ENCODE peak calls at places on chromosomes 4 and X, in seven cellular contexts. One of them, this sample, is unnamed.
A peak's percentile ranks its signal among the peaks of the same experiment; 100 is the strongest.

GRCh38 chrX:133813991-133814390 is 171.4 kb downstream of the GPC3 start:
- DNase-seq in Caco-2: no peak
- DNase-seq in BJ: no peak
- DNase-seq in mesothelial cell of epicardium: no peak
- DNase-seq in kidney: no peak
- DNase-seq in CD4-positive, alpha-beta T cell: no peak
- DNase-seq in fibroblast of mammary gland: peak; percentile 9
- DNase-seq in this sample: no peak

GRCh38 chrX:106286053-106286650 is 118.0 kb downstream of the PWWP3B start:
- DNase-seq in kidney: no peak
- DNase-seq in mesothelial cell of epicardium: no peak
- DNase-seq in Caco-2: peak; percentile 24
- DNase-seq in BJ: no peak
- DNase-seq in CD4-positive, alpha-beta T cell: no peak
- DNase-seq in fibroblast of mammary gland: peak; percentile 52
- DNase-seq in this sample: no peak

GRCh38 chrX:46574941-46575381 is 1.4 kb downstream of the CHST7 start:
- DNase-seq in kidney: no peak
- DNase-seq in fibroblast of mammary gland: no peak
- DNase-seq in BJ: no peak
- DNase-seq in mesothelial cell of epicardium: no peak
- DNase-seq in Caco-2: no peak
- DNase-seq in CD4-positive, alpha-beta T cell: peak; percentile 12
- DNase-seq in this sample: no peak

GRCh38 chr4:16222957-16223527 is 3.2 kb downstream of the TAPT1 start:
- DNase-seq in Caco-2: no peak
- DNase-seq in fibroblast of mammary gland: no peak
- DNase-seq in kidney: no peak
- DNase-seq in CD4-positive, alpha-beta T cell: no peak
- DNase-seq in BJ: no peak
- DNase-seq in mesothelial cell of epicardium: no peak
- DNase-seq in this sample: no peak

GRCh38 chr4:134072137-134072536 is 129.5 kb downstream of the PABPC4L start:
- DNase-seq in Caco-2: no peak
- DNase-seq in kidney: no peak
- DNase-seq in CD4-positive, alpha-beta T cell: no peak
- DNase-seq in mesothelial cell of epicardium: no peak
- DNase-seq in fibroblast of mammary gland: no peak
- DNase-seq in BJ: no peak
- DNase-seq in this sample: no peak

GRCh38 chrX:47497274-47497673 is 14.3 kb upstream of the ZNF41 start:
- DNase-seq in CD4-positive, alpha-beta T cell: no peak
- DNase-seq in fibroblast of mammary gland: peak; percentile 51
- DNase-seq in kidney: no peak
- DNase-seq in BJ: no peak
- DNase-seq in mesothelial cell of epicardium: no peak
- DNase-seq in Caco-2: no peak
- DNase-seq in this sample: no peak

GRCh38 chrX:20514358-20514757 is 247.6 kb upstream of the RPS6KA3 start:
- DNase-seq in mesothelial cell of epicardium: no peak
- DNase-seq in BJ: no peak
- DNase-seq in fibroblast of mammary gland: peak; percentile 92
- DNase-seq in kidney: no peak
- DNase-seq in CD4-positive, alpha-beta T cell: no peak
- DNase-seq in Caco-2: no peak
- DNase-seq in this sample: peak; percentile 55

GRCh38 chr4:86414686-86415085 is 54.8 kb upstream of the MAPK10 start:
- DNase-seq in kidney: no peak
- DNase-seq in mesothelial cell of epicardium: no peak
- DNase-seq in CD4-positive, alpha-beta T cell: no peak
- DNase-seq in fibroblast of mammary gland: no peak
- DNase-seq in BJ: no peak
- DNase-seq in Caco-2: no peak
- DNase-seq in this sample: no peak

GRCh38 chrX:133911816-133912495 is 73.4 kb downstream of the GPC3 start:
- DNase-seq in fibroblast of mammary gland: no peak
- DNase-seq in mesothelial cell of epicardium: no peak
- DNase-seq in BJ: no peak
- DNase-seq in Caco-2: no peak
- DNase-seq in kidney: no peak
- DNase-seq in CD4-positive, alpha-beta T cell: no peak
- DNase-seq in this sample: no peak

GRCh38 chr4:32172761-32173160 is 1452.6 kb downstream of the PCDH7 start:
- DNase-seq in kidney: no peak
- DNase-seq in fibroblast of mammary gland: peak; percentile 2
- DNase-seq in BJ: no peak
- DNase-seq in CD4-positive, alpha-beta T cell: no peak
- DNase-seq in Caco-2: no peak
- DNase-seq in mesothelial cell of epicardium: no peak
- DNase-seq in this sample: no peak

GRCh38 chr4:121030151-121030550 is 42.2 kb downstream of the NDNF start:
- DNase-seq in CD4-positive, alpha-beta T cell: no peak
- DNase-seq in kidney: no peak
- DNase-seq in Caco-2: no peak
- DNase-seq in mesothelial cell of epicardium: no peak
- DNase-seq in fibroblast of mammary gland: no peak
- DNase-seq in BJ: no peak
- DNase-seq in this sample: no peak

GRCh38 chr4:174763454-174764104 is 65.5 kb downstream of the GLRA3 start:
- DNase-seq in mesothelial cell of epicardium: no peak
- DNase-seq in kidney: no peak
- DNase-seq in fibroblast of mammary gland: peak; percentile 7
- DNase-seq in CD4-positive, alpha-beta T cell: no peak
- DNase-seq in Caco-2: no peak
- DNase-seq in BJ: no peak
- DNase-seq in this sample: no peak

GRCh38 chrX:96843566-96843965 is 40.1 kb upstream of the RPA4 start:
- DNase-seq in BJ: no peak
- DNase-seq in kidney: no peak
- DNase-seq in CD4-positive, alpha-beta T cell: no peak
- DNase-seq in mesothelial cell of epicardium: no peak
- DNase-seq in fibroblast of mammary gland: no peak
- DNase-seq in Caco-2: no peak
- DNase-seq in this sample: no peak

GRCh38 chr4:47075241-47075640 is 43.9 kb downstream of the GABRB1 start:
- DNase-seq in Caco-2: no peak
- DNase-seq in fibroblast of mammary gland: peak; percentile 32
- DNase-seq in mesothelial cell of epicardium: no peak
- DNase-seq in CD4-positive, alpha-beta T cell: no peak
- DNase-seq in kidney: no peak
- DNase-seq in BJ: no peak
- DNase-seq in this sample: no peak

GRCh38 chrX:129772796-129773431 is 6.8 kb upstream of the SASH3 start:
- DNase-seq in Caco-2: no peak
- DNase-seq in mesothelial cell of epicardium: no peak
- DNase-seq in BJ: no peak
- DNase-seq in fibroblast of mammary gland: no peak
- DNase-seq in CD4-positive, alpha-beta T cell: no peak
- DNase-seq in kidney: peak; percentile 80
- DNase-seq in this sample: peak; percentile 97

GRCh38 chrX:153628665-153629064 is 18.3 kb upstream of the DUSP9 start:
- DNase-seq in BJ: no peak
- DNase-seq in kidney: peak; percentile 38
- DNase-seq in Caco-2: no peak
- DNase-seq in fibroblast of mammary gland: no peak
- DNase-seq in CD4-positive, alpha-beta T cell: no peak
- DNase-seq in mesothelial cell of epicardium: no peak
- DNase-seq in this sample: peak; percentile 14

GRCh38 chr4:119906277-119906676 is 160.4 kb downstream of the MAD2L1 start:
- DNase-seq in BJ: no peak
- DNase-seq in Caco-2: no peak
- DNase-seq in fibroblast of mammary gland: no peak
- DNase-seq in mesothelial cell of epicardium: no peak
- DNase-seq in CD4-positive, alpha-beta T cell: no peak
- DNase-seq in kidney: no peak
- DNase-seq in this sample: no peak

GRCh38 chrX:136271300-136271699 is 20.1 kb upstream of the MAP7D3 start:
- DNase-seq in mesothelial cell of epicardium: no peak
- DNase-seq in CD4-positive, alpha-beta T cell: no peak
- DNase-seq in fibroblast of mammary gland: no peak
- DNase-seq in kidney: no peak
- DNase-seq in Caco-2: no peak
- DNase-seq in BJ: no peak
- DNase-seq in this sample: no peak

GRCh38 chr4:20030108-20030507 is 221.6 kb upstream of the SLIT2 start:
- DNase-seq in mesothelial cell of epicardium: no peak
- DNase-seq in kidney: no peak
- DNase-seq in BJ: no peak
- DNase-seq in CD4-positive, alpha-beta T cell: no peak
- DNase-seq in fibroblast of mammary gland: no peak
- DNase-seq in Caco-2: no peak
- DNase-seq in this sample: no peak

GRCh38 chr4:55768291-55768690 is 51.3 kb upstream of the EXOC1L start:
- DNase-seq in BJ: no peak
- DNase-seq in kidney: no peak
- DNase-seq in CD4-positive, alpha-beta T cell: no peak
- DNase-seq in mesothelial cell of epicardium: no peak
- DNase-seq in Caco-2: peak; percentile 36
- DNase-seq in fibroblast of mammary gland: peak; percentile 92
- DNase-seq in this sample: no peak

GRCh38 chr4:40515398-40516293 is 114.0 kb downstream of the RBM47 start:
- DNase-seq in kidney: peak; percentile 76
- DNase-seq in Caco-2: peak; percentile 79
- DNase-seq in CD4-positive, alpha-beta T cell: no peak
- DNase-seq in BJ: no peak
- DNase-seq in mesothelial cell of epicardium: no peak
- DNase-seq in fibroblast of mammary gland: peak; percentile 51
- DNase-seq in this sample: no peak

GRCh38 chrX:86002076-86002896 is 45.1 kb downstream of the CHM start:
- DNase-seq in kidney: peak; percentile 80
- DNase-seq in mesothelial cell of epicardium: no peak
- DNase-seq in fibroblast of mammary gland: peak; percentile 17
- DNase-seq in CD4-positive, alpha-beta T cell: peak; percentile 1
- DNase-seq in BJ: no peak
- DNase-seq in Caco-2: peak; percentile 76
- DNase-seq in this sample: no peak

GRCh38 chr4:48141048-48141447 is 7.0 kb upstream of the TXK start:
- DNase-seq in CD4-positive, alpha-beta T cell: no peak
- DNase-seq in mesothelial cell of epicardium: no peak
- DNase-seq in BJ: no peak
- DNase-seq in kidney: no peak
- DNase-seq in fibroblast of mammary gland: peak; percentile 57
- DNase-seq in Caco-2: peak; percentile 18
- DNase-seq in this sample: no peak

GRCh38 chr4:16225996-16226815 is at the start of gene TAPT1:
- DNase-seq in kidney: peak; percentile 94
- DNase-seq in Caco-2: peak; percentile 86
- DNase-seq in mesothelial cell of epicardium: peak; percentile 64
- DNase-seq in CD4-positive, alpha-beta T cell: peak; percentile 54
- DNase-seq in fibroblast of mammary gland: peak; percentile 44
- DNase-seq in BJ: no peak
- DNase-seq in this sample: peak; percentile 67

GRCh38 chr4:622071-622995 is 3.0 kb upstream of the PDE6B start:
- DNase-seq in Caco-2: no peak
- DNase-seq in CD4-positive, alpha-beta T cell: no peak
- DNase-seq in kidney: peak; percentile 43
- DNase-seq in mesothelial cell of epicardium: no peak
- DNase-seq in BJ: no peak
- DNase-seq in fibroblast of mammary gland: peak; percentile 19
- DNase-seq in this sample: peak; percentile 9

GRCh38 chr4:3851211-3851610 is 85.0 kb downstream of the ADRA2C start:
- DNase-seq in CD4-positive, alpha-beta T cell: no peak
- DNase-seq in Caco-2: no peak
- DNase-seq in mesothelial cell of epicardium: no peak
- DNase-seq in fibroblast of mammary gland: peak; percentile 41
- DNase-seq in kidney: no peak
- DNase-seq in BJ: peak; percentile 13
- DNase-seq in this sample: no peak

GRCh38 chr4:112819729-112820128 is 182.8 kb downstream of the LARP7 start:
- DNase-seq in BJ: no peak
- DNase-seq in kidney: no peak
- DNase-seq in Caco-2: no peak
- DNase-seq in fibroblast of mammary gland: no peak
- DNase-seq in mesothelial cell of epicardium: no peak
- DNase-seq in CD4-positive, alpha-beta T cell: no peak
- DNase-seq in this sample: no peak

GRCh38 chrX:141183000-141183399 is 6.1 kb upstream of the LDOC1 start:
- DNase-seq in kidney: no peak
- DNase-seq in fibroblast of mammary gland: no peak
- DNase-seq in mesothelial cell of epicardium: no peak
- DNase-seq in BJ: no peak
- DNase-seq in Caco-2: no peak
- DNase-seq in CD4-positive, alpha-beta T cell: no peak
- DNase-seq in this sample: no peak
- TF ChIP-seq CTCF in kidney: no peak
- TF ChIP-seq CTCF in fibroblast of mammary gland: no peak
- TF ChIP-seq CTCF in mesothelial cell of epicardium: no peak
- TF ChIP-seq CTCF in BJ: no peak
- TF ChIP-seq CTCF in Caco-2: no peak
- TF ChIP-seq CTCF in CD4-positive, alpha-beta T cell: no peak
- TF ChIP-seq CTCF in this sample: no peak

GRCh38 chr4:139635966-139636365 is 29.7 kb upstream of the MGST2 start:
- DNase-seq in BJ: no peak
- DNase-seq in Caco-2: no peak
- DNase-seq in kidney: no peak
- DNase-seq in mesothelial cell of epicardium: no peak
- DNase-seq in CD4-positive, alpha-beta T cell: no peak
- DNase-seq in fibroblast of mammary gland: no peak
- DNase-seq in this sample: no peak
- TF ChIP-seq CTCF in BJ: no peak
- TF ChIP-seq CTCF in Caco-2: no peak
- TF ChIP-seq CTCF in kidney: no peak
- TF ChIP-seq CTCF in mesothelial cell of epicardium: no peak
- TF ChIP-seq CTCF in CD4-positive, alpha-beta T cell: no peak
- TF ChIP-seq CTCF in fibroblast of mammary gland: no peak
- TF ChIP-seq CTCF in this sample: no peak

GRCh38 chr4:73409978-73410588 is 6.0 kb downstream of the ALB start:
- DNase-seq in Caco-2: no peak
- DNase-seq in CD4-positive, alpha-beta T cell: no peak
- DNase-seq in fibroblast of mammary gland: no peak
- DNase-seq in mesothelial cell of epicardium: no peak
- DNase-seq in kidney: no peak
- DNase-seq in BJ: no peak
- DNase-seq in this sample: no peak
- TF ChIP-seq CTCF in Caco-2: no peak
- TF ChIP-seq CTCF in CD4-positive, alpha-beta T cell: no peak
- TF ChIP-seq CTCF in fibroblast of mammary gland: no peak
- TF ChIP-seq CTCF in mesothelial cell of epicardium: no peak
- TF ChIP-seq CTCF in kidney: no peak
- TF ChIP-seq CTCF in BJ: no peak
- TF ChIP-seq CTCF in this sample: no peak

DNA sequence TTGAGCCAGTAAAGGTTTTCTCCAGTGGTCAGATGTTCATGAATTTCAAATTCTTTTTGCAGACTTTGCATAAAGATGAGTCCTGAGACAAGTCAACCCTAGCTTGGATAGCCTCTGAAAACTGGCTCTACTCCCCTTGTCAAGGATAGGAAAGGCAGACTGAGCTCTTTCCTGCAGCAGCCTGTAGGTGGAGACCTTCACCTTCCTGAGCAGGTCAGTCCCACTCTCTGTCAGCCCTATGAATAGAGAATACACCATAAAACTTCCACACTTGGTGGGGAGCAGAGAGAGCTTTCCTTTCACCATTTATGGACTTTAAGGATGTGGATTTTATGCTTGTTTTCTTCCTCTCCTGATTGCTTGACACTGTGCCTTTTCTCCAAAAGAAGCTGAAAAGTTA is 41.9 kb downstream of the PCDH19 start:
- DNase-seq in Caco-2: peak; percentile 19
- DNase-seq in mesothelial cell of epicardium: no peak
- DNase-seq in fibroblast of mammary gland: peak; percentile 6
- DNase-seq in kidney: no peak
- DNase-seq in CD4-positive, alpha-beta T cell: no peak
- DNase-seq in BJ: no peak
- DNase-seq in this sample: no peak
- TF ChIP-seq CTCF in Caco-2: peak; percentile 39
- TF ChIP-seq CTCF in mesothelial cell of epicardium: no peak
- TF ChIP-seq CTCF in fibroblast of mammary gland: peak; percentile 43
- TF ChIP-seq CTCF in kidney: no peak
- TF ChIP-seq CTCF in CD4-positive, alpha-beta T cell: no peak
- TF ChIP-seq CTCF in BJ: peak; percentile 28
- TF ChIP-seq CTCF in this sample: no peak